ENCODE peak calls at places on chromosomes 7 and 10, in eight cellular contexts. V is A549, O is left ventricle myocardium inferior, H is upper lobe of right lung, T is prostate gland, E is GM12865, U is IMR-90, J is fibroblast of lung. Q is an unnamed sample.

GRCh38 chr10:6225263-6225814 is 22.6 kb downstream of the PFKFB3 start:
- DNase-seq in V (no peak), O (no peak), H (no peak), T (no peak), E (no peak), U (no peak), J (no peak), Q (no peak)

GRCh38 chr10:101066890-101067355 is 5.1 kb downstream of the KAZALD1 start:
- DNase-seq in V (no peak), O (no peak), H (no peak), T (no peak), E (no peak), U (no peak), J (no peak), Q (no peak)

GRCh38 chr7:108479751-108480150 is 23.5 kb upstream of the NRCAM start:
- DNase-seq in V (no peak), O (no peak), H (no peak), T (no peak), E (no peak), U (no peak), J (no peak), Q (no peak)

GRCh38 chr7:74454059-74454947 is 597 bp downstream of the GTF2IRD1 start:
- DNase-seq in V (no peak), O (no peak), H (no peak), T (peak), E (no peak), U (no peak), J (no peak), Q (no peak)

GRCh38 chr7:55488221-55488620 is 84.1 kb downstream of the VOPP1 start:
- DNase-seq in V (no peak), O (no peak), H (no peak), T (no peak), E (no peak), U (no peak), J (no peak), Q (no peak)

GRCh38 chr7:35680403-35681013 is 14.4 kb downstream of the HERPUD2 start:
- DNase-seq in V (no peak), O (no peak), H (no peak), T (no peak), E (no peak), U (no peak), J (peak), Q (peak)

GRCh38 chr7:2800923-2801682 is 43.0 kb downstream of the GNA12 start:
- DNase-seq in V (no peak), O (peak), H (no peak), T (no peak), E (no peak), U (peak), J (peak), Q (peak)

GRCh38 chr10:116741391-116742351 is 695 bp downstream of the HSPA12A start:
- DNase-seq in V (no peak), O (peak), H (no peak), T (no peak), E (no peak), U (no peak), J (no peak), Q (no peak)

GRCh38 chr10:32957341-32958084 is 517 bp downstream of the ITGB1 start:
- DNase-seq in V (peak), O (peak), H (peak), T (peak), E (peak), U (no peak), J (no peak), Q (no peak)

GRCh38 chr10:124092270-124093075 is 925 bp downstream of the CHST15 start:
- DNase-seq in V (peak), O (peak), H (peak), T (peak), E (peak), U (no peak), J (peak), Q (no peak)

GRCh38 chr10:114779803-114780609 is 41.6 kb upstream of the FHIP2A start:
- DNase-seq in V (peak), O (no peak), H (no peak), T (peak), E (no peak), U (peak), J (peak), Q (no peak)

GRCh38 chr7:41621953-41622831 is 80.7 kb downstream of the INHBA start:
- DNase-seq in V (no peak), O (no peak), H (no peak), T (no peak), E (no peak), U (no peak), J (no peak), Q (no peak)

GRCh38 chr7:81299711-81300110 is 380.9 kb upstream of the SEMA3C start:
- DNase-seq in V (no peak), O (no peak), H (no peak), T (no peak), E (no peak), U (peak), J (peak), Q (no peak)

GRCh38 chr7:106356-106755 is 86.0 kb upstream of the FAM20C start:
- DNase-seq in V (no peak), O (no peak), H (no peak), T (no peak), E (no peak), U (no peak), J (no peak), Q (no peak)

GRCh38 chr10:43235070-43235900 is 31.6 kb downstream of the RASGEF1A start:
- DNase-seq in V (no peak), O (peak), H (peak), T (no peak), E (no peak), U (no peak), J (no peak), Q (no peak)

GRCh38 chr10:22997102-22997501 is 69.2 kb downstream of the ARMC3 start:
- DNase-seq in V (peak), O (no peak), H (no peak), T (no peak), E (peak), U (peak), J (peak), Q (no peak)

GRCh38 chr10:91589015-91589655 is 43.7 kb downstream of the PPP1R3C start:
- DNase-seq in V (peak), O (peak), H (no peak), T (no peak), E (no peak), U (peak), J (peak), Q (no peak)

GRCh38 chr10:99524736-99525380 is 7.9 kb upstream of the NKX2-3 start:
- DNase-seq in V (no peak), O (no peak), H (no peak), T (no peak), E (no peak), U (no peak), J (no peak), Q (no peak)

GRCh38 chr7:157434701-157435100 is 97.9 kb downstream of the DNAJB6 start:
- DNase-seq in V (no peak), O (no peak), H (peak), T (no peak), E (no peak), U (no peak), J (no peak), Q (no peak)

DNA sequence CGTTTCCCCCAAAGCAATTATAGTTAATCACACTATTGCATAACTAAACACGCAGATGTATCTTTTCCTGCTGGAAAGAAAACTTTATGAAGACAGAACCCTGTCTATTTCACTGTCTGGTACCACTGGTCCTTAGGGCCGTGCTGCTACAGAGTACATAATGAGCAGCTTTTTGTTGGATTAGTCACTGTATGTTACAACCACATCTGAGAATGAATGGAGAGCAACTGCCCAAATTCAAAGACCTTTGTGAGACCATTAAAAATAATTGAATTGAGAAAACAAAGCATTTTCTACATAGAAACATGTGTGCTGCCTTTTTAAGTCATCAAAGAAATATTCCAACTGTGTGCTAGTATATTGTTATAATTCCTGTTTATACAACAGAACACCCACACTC is 111.3 kb upstream of the SORCS1 start:
- DNase-seq in V (no peak), O (no peak), H (no peak), T (no peak), E (no peak), U (no peak), J (no peak), Q (no peak)
- H3K4me3 ChIP-seq in V (no peak), O (no peak), H (no peak), T (no peak), E (no peak), U (no peak), J (no peak), Q (no peak)

DNA sequence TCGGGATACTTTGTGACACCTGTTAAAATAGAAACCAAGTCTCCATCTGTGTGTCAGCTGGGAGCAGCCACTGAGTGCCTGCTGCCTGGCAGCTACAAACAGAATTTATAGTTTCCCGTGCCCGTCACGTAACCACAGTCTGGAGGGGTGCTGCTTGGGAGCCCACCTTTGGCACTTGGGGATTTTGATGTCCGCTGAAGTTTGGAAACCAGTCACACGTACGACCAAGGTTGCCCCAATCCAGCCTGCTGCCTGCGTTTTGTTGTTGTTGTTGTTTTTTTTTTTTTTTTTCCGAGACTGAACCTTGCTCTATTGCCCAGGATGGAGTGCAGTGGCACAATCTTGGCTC is 1.6 kb downstream of the TRRAP start:
- DNase-seq in V (no peak), O (no peak), H (no peak), T (no peak), E (no peak), U (no peak), J (no peak), Q (no peak)
- H3K4me3 ChIP-seq in V (peak), O (peak), H (peak), T (peak), E (peak), U (peak), J (peak), Q (peak)

DNA sequence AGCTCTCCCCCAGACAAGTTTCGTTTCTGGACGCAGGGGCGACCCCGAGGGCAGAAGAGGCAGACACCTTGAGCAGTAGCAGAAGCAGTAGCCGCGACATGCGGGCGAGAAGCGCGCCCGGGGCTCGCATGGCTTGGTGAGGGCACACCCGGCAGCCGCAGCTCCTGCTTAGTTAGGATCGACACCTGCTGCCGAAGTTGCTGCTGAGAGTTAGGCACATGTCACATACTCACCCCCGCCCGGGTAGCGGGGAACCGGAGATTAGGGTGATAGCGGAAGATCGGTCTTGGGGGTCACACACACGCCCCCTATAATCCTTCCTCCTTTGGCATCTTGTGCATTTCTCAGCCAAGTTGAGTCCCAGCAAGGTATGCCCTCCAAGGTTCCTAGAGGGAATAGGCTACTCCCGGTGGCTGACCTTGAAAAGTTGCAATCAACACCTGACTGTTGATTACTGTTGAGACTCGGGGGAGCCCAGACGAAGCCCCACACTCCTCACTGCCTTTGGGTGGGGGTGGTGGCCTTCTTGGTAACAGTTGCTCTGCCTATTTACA is 668 bp downstream of the GPR37 start:
- DNase-seq in V (no peak), O (no peak), H (peak), T (no peak), E (peak), U (peak), J (no peak), Q (no peak)
- H3K4me3 ChIP-seq in V (peak), O (peak), H (peak), T (peak), E (peak), U (peak), J (peak), Q (no peak)

GRCh38 chr10:132551808-132552130 is 14.2 kb downstream of the INPP5A start:
- DNase-seq in V (no peak), O (no peak), H (no peak), T (no peak), E (no peak), U (no peak), J (no peak), Q (no peak)
- H3K4me3 ChIP-seq in V (no peak), O (no peak), H (no peak), T (no peak), E (no peak), U (no peak), J (no peak), Q (peak)